ENCODE peak calls at places on chromosomes 3 and 15, in ten cellular contexts. One of them, this sample, is unnamed.

GRCh38 chr3:99663981-99664380 is 25.6 kb downstream of the COL8A1 start:
- DNase-seq in right cardiac atrium: no peak
- DNase-seq in NB4: no peak
- DNase-seq in HT1080: no peak
- DNase-seq in NCI-H460: no peak
- DNase-seq in non-pigmented ciliary epithelial cell: no peak
- DNase-seq in IMR-90: no peak
- DNase-seq in activated CD8-positive, alpha-beta memory T cell treated with anti-CD3 and anti-CD28 coated beads for 24 hours: no peak
- DNase-seq in dermis blood vessel endothelial cell: peak; percentile 55
- DNase-seq in mucosa of descending colon: no peak
- DNase-seq in this sample: no peak

GRCh38 chr15:40150163-40150925 is 10.5 kb upstream of the BUB1B start:
- DNase-seq in right cardiac atrium: no peak
- DNase-seq in NB4: peak; percentile 72
- DNase-seq in HT1080: peak; percentile 87
- DNase-seq in NCI-H460: no peak
- DNase-seq in non-pigmented ciliary epithelial cell: no peak
- DNase-seq in IMR-90: peak; percentile 48
- DNase-seq in activated CD8-positive, alpha-beta memory T cell treated with anti-CD3 and anti-CD28 coated beads for 24 hours: peak; percentile 54
- DNase-seq in dermis blood vessel endothelial cell: peak; percentile 76
- DNase-seq in mucosa of descending colon: no peak
- DNase-seq in this sample: no peak

GRCh38 chr3:150062492-150062891 is 91.8 kb upstream of the PFN2 start:
- DNase-seq in right cardiac atrium: no peak
- DNase-seq in NB4: no peak
- DNase-seq in HT1080: peak; percentile 61
- DNase-seq in NCI-H460: no peak
- DNase-seq in non-pigmented ciliary epithelial cell: no peak
- DNase-seq in IMR-90: peak; percentile 81
- DNase-seq in activated CD8-positive, alpha-beta memory T cell treated with anti-CD3 and anti-CD28 coated beads for 24 hours: no peak
- DNase-seq in dermis blood vessel endothelial cell: no peak
- DNase-seq in mucosa of descending colon: no peak
- DNase-seq in this sample: no peak

GRCh38 chr3:105960381-105960780 is 91.6 kb upstream of the CBLB start:
- DNase-seq in right cardiac atrium: no peak
- DNase-seq in NB4: no peak
- DNase-seq in HT1080: no peak
- DNase-seq in NCI-H460: no peak
- DNase-seq in non-pigmented ciliary epithelial cell: no peak
- DNase-seq in IMR-90: no peak
- DNase-seq in activated CD8-positive, alpha-beta memory T cell treated with anti-CD3 and anti-CD28 coated beads for 24 hours: no peak
- DNase-seq in dermis blood vessel endothelial cell: no peak
- DNase-seq in mucosa of descending colon: no peak
- DNase-seq in this sample: no peak

GRCh38 chr3:133843634-133844033 is 38.0 kb downstream of the SRPRB start:
- DNase-seq in right cardiac atrium: no peak
- DNase-seq in NB4: no peak
- DNase-seq in HT1080: peak; percentile 73
- DNase-seq in NCI-H460: no peak
- DNase-seq in non-pigmented ciliary epithelial cell: peak; percentile 26
- DNase-seq in IMR-90: peak; percentile 89
- DNase-seq in activated CD8-positive, alpha-beta memory T cell treated with anti-CD3 and anti-CD28 coated beads for 24 hours: no peak
- DNase-seq in dermis blood vessel endothelial cell: no peak
- DNase-seq in mucosa of descending colon: no peak
- DNase-seq in this sample: peak; percentile 50

GRCh38 chr3:43413676-43414368 is 127.5 kb downstream of the SNRK start:
- DNase-seq in right cardiac atrium: no peak
- DNase-seq in NB4: no peak
- DNase-seq in HT1080: no peak
- DNase-seq in NCI-H460: no peak
- DNase-seq in non-pigmented ciliary epithelial cell: no peak
- DNase-seq in IMR-90: no peak
- DNase-seq in activated CD8-positive, alpha-beta memory T cell treated with anti-CD3 and anti-CD28 coated beads for 24 hours: no peak
- DNase-seq in dermis blood vessel endothelial cell: peak; percentile 56
- DNase-seq in mucosa of descending colon: no peak
- DNase-seq in this sample: no peak

GRCh38 chr15:91099616-91100560 is at the start of gene SV2B:
- DNase-seq in right cardiac atrium: peak; percentile 27
- DNase-seq in NB4: peak; percentile 10
- DNase-seq in HT1080: peak; percentile 27
- DNase-seq in NCI-H460: no peak
- DNase-seq in non-pigmented ciliary epithelial cell: no peak
- DNase-seq in IMR-90: peak; percentile 42
- DNase-seq in activated CD8-positive, alpha-beta memory T cell treated with anti-CD3 and anti-CD28 coated beads for 24 hours: peak; percentile 72
- DNase-seq in dermis blood vessel endothelial cell: peak; percentile 20
- DNase-seq in mucosa of descending colon: no peak
- DNase-seq in this sample: peak; percentile 21

GRCh38 chr3:187947927-187948682 is 202.8 kb upstream of the BCL6 start:
- DNase-seq in right cardiac atrium: no peak
- DNase-seq in NB4: no peak
- DNase-seq in HT1080: no peak
- DNase-seq in NCI-H460: no peak
- DNase-seq in non-pigmented ciliary epithelial cell: no peak
- DNase-seq in IMR-90: no peak
- DNase-seq in activated CD8-positive, alpha-beta memory T cell treated with anti-CD3 and anti-CD28 coated beads for 24 hours: no peak
- DNase-seq in dermis blood vessel endothelial cell: no peak
- DNase-seq in mucosa of descending colon: no peak
- DNase-seq in this sample: no peak

GRCh38 chr3:100553618-100554372 is 55.6 kb upstream of the ADGRG7 start:
- DNase-seq in right cardiac atrium: no peak
- DNase-seq in NB4: no peak
- DNase-seq in HT1080: no peak
- DNase-seq in NCI-H460: no peak
- DNase-seq in non-pigmented ciliary epithelial cell: no peak
- DNase-seq in IMR-90: no peak
- DNase-seq in activated CD8-positive, alpha-beta memory T cell treated with anti-CD3 and anti-CD28 coated beads for 24 hours: no peak
- DNase-seq in dermis blood vessel endothelial cell: no peak
- DNase-seq in mucosa of descending colon: no peak
- DNase-seq in this sample: no peak

GRCh38 chr3:68148471-68148870 is 494.1 kb upstream of the SUCLG2 start:
- DNase-seq in right cardiac atrium: no peak
- DNase-seq in NB4: no peak
- DNase-seq in HT1080: no peak
- DNase-seq in NCI-H460: no peak
- DNase-seq in non-pigmented ciliary epithelial cell: no peak
- DNase-seq in IMR-90: no peak
- DNase-seq in activated CD8-positive, alpha-beta memory T cell treated with anti-CD3 and anti-CD28 coated beads for 24 hours: no peak
- DNase-seq in dermis blood vessel endothelial cell: no peak
- DNase-seq in mucosa of descending colon: no peak
- DNase-seq in this sample: no peak

GRCh38 chr3:72278349-72279067 is 493.6 kb upstream of the PROK2 start:
- DNase-seq in right cardiac atrium: no peak
- DNase-seq in NB4: no peak
- DNase-seq in HT1080: no peak
- DNase-seq in NCI-H460: no peak
- DNase-seq in non-pigmented ciliary epithelial cell: no peak
- DNase-seq in IMR-90: no peak
- DNase-seq in activated CD8-positive, alpha-beta memory T cell treated with anti-CD3 and anti-CD28 coated beads for 24 hours: no peak
- DNase-seq in dermis blood vessel endothelial cell: no peak
- DNase-seq in mucosa of descending colon: no peak
- DNase-seq in this sample: no peak

GRCh38 chr3:47996440-47996839 is 19.8 kb downstream of the MAP4 start:
- DNase-seq in right cardiac atrium: no peak
- DNase-seq in NB4: no peak
- DNase-seq in HT1080: no peak
- DNase-seq in NCI-H460: no peak
- DNase-seq in non-pigmented ciliary epithelial cell: no peak
- DNase-seq in IMR-90: no peak
- DNase-seq in activated CD8-positive, alpha-beta memory T cell treated with anti-CD3 and anti-CD28 coated beads for 24 hours: no peak
- DNase-seq in dermis blood vessel endothelial cell: no peak
- DNase-seq in mucosa of descending colon: no peak
- DNase-seq in this sample: no peak

GRCh38 chr3:25540187-25540765 is 112.2 kb downstream of the RARB start:
- DNase-seq in right cardiac atrium: no peak
- DNase-seq in NB4: no peak
- DNase-seq in HT1080: no peak
- DNase-seq in NCI-H460: no peak
- DNase-seq in non-pigmented ciliary epithelial cell: no peak
- DNase-seq in IMR-90: no peak
- DNase-seq in activated CD8-positive, alpha-beta memory T cell treated with anti-CD3 and anti-CD28 coated beads for 24 hours: no peak
- DNase-seq in dermis blood vessel endothelial cell: no peak
- DNase-seq in mucosa of descending colon: no peak
- DNase-seq in this sample: no peak

GRCh38 chr3:170488802-170489201 is 70.1 kb downstream of the CLDN11 start:
- DNase-seq in right cardiac atrium: no peak
- DNase-seq in NB4: no peak
- DNase-seq in HT1080: peak; percentile 21
- DNase-seq in NCI-H460: no peak
- DNase-seq in non-pigmented ciliary epithelial cell: no peak
- DNase-seq in IMR-90: peak; percentile 78
- DNase-seq in activated CD8-positive, alpha-beta memory T cell treated with anti-CD3 and anti-CD28 coated beads for 24 hours: no peak
- DNase-seq in dermis blood vessel endothelial cell: no peak
- DNase-seq in mucosa of descending colon: no peak
- DNase-seq in this sample: no peak

GRCh38 chr15:22850055-22850454 is 11.6 kb downstream of the NIPA2 start:
- DNase-seq in right cardiac atrium: no peak
- DNase-seq in NB4: no peak
- DNase-seq in HT1080: no peak
- DNase-seq in NCI-H460: no peak
- DNase-seq in non-pigmented ciliary epithelial cell: peak; percentile 26
- DNase-seq in IMR-90: peak; percentile 62
- DNase-seq in activated CD8-positive, alpha-beta memory T cell treated with anti-CD3 and anti-CD28 coated beads for 24 hours: no peak
- DNase-seq in dermis blood vessel endothelial cell: peak; percentile 42
- DNase-seq in mucosa of descending colon: no peak
- DNase-seq in this sample: no peak

GRCh38 chr3:155804298-155804697 is 1.8 kb downstream of the C3orf33 start:
- DNase-seq in right cardiac atrium: no peak
- DNase-seq in NB4: no peak
- DNase-seq in HT1080: no peak
- DNase-seq in NCI-H460: no peak
- DNase-seq in non-pigmented ciliary epithelial cell: no peak
- DNase-seq in IMR-90: no peak
- DNase-seq in activated CD8-positive, alpha-beta memory T cell treated with anti-CD3 and anti-CD28 coated beads for 24 hours: no peak
- DNase-seq in dermis blood vessel endothelial cell: no peak
- DNase-seq in mucosa of descending colon: no peak
- DNase-seq in this sample: no peak

GRCh38 chr15:27509014-27509413 is 538.0 kb downstream of the GABRG3 start:
- DNase-seq in right cardiac atrium: no peak
- DNase-seq in NB4: no peak
- DNase-seq in HT1080: no peak
- DNase-seq in NCI-H460: no peak
- DNase-seq in non-pigmented ciliary epithelial cell: no peak
- DNase-seq in IMR-90: no peak
- DNase-seq in activated CD8-positive, alpha-beta memory T cell treated with anti-CD3 and anti-CD28 coated beads for 24 hours: no peak
- DNase-seq in dermis blood vessel endothelial cell: no peak
- DNase-seq in mucosa of descending colon: no peak
- DNase-seq in this sample: no peak

GRCh38 chr15:51768018-51768417 is 16.6 kb downstream of the TMOD2 start:
- DNase-seq in right cardiac atrium: no peak
- DNase-seq in NB4: peak; percentile 31
- DNase-seq in HT1080: no peak
- DNase-seq in NCI-H460: no peak
- DNase-seq in non-pigmented ciliary epithelial cell: no peak
- DNase-seq in IMR-90: no peak
- DNase-seq in activated CD8-positive, alpha-beta memory T cell treated with anti-CD3 and anti-CD28 coated beads for 24 hours: peak; percentile 68
- DNase-seq in dermis blood vessel endothelial cell: peak; percentile 32
- DNase-seq in mucosa of descending colon: no peak
- DNase-seq in this sample: no peak

GRCh38 chr15:43093026-43093425 is 12.8 kb downstream of the UBR1 start:
- DNase-seq in right cardiac atrium: no peak
- DNase-seq in NB4: peak; percentile 58
- DNase-seq in HT1080: no peak
- DNase-seq in NCI-H460: no peak
- DNase-seq in non-pigmented ciliary epithelial cell: no peak
- DNase-seq in IMR-90: peak; percentile 85
- DNase-seq in activated CD8-positive, alpha-beta memory T cell treated with anti-CD3 and anti-CD28 coated beads for 24 hours: no peak
- DNase-seq in dermis blood vessel endothelial cell: peak; percentile 2
- DNase-seq in mucosa of descending colon: no peak
- DNase-seq in this sample: no peak

GRCh38 chr3:160486459-160486869 is 36.9 kb upstream of the TRIM59 start:
- DNase-seq in right cardiac atrium: no peak
- DNase-seq in NB4: peak; percentile 56
- DNase-seq in HT1080: no peak
- DNase-seq in NCI-H460: peak; percentile 23
- DNase-seq in non-pigmented ciliary epithelial cell: no peak
- DNase-seq in IMR-90: peak; percentile 71
- DNase-seq in activated CD8-positive, alpha-beta memory T cell treated with anti-CD3 and anti-CD28 coated beads for 24 hours: no peak
- DNase-seq in dermis blood vessel endothelial cell: peak; percentile 60
- DNase-seq in mucosa of descending colon: no peak
- DNase-seq in this sample: no peak

GRCh38 chr3:52715714-52716305 is 9.9 kb downstream of the SPCS1 start:
- DNase-seq in right cardiac atrium: no peak
- DNase-seq in NB4: peak; percentile 58
- DNase-seq in HT1080: no peak
- DNase-seq in NCI-H460: no peak
- DNase-seq in non-pigmented ciliary epithelial cell: no peak
- DNase-seq in IMR-90: no peak
- DNase-seq in activated CD8-positive, alpha-beta memory T cell treated with anti-CD3 and anti-CD28 coated beads for 24 hours: no peak
- DNase-seq in dermis blood vessel endothelial cell: no peak
- DNase-seq in mucosa of descending colon: no peak
- DNase-seq in this sample: no peak

GRCh38 chr3:122793568-122794416 is at the start of gene HSPBAP1:
- DNase-seq in right cardiac atrium: peak; percentile 95
- DNase-seq in NB4: peak; percentile 93
- DNase-seq in HT1080: peak; percentile 96
- DNase-seq in NCI-H460: peak; percentile 79
- DNase-seq in non-pigmented ciliary epithelial cell: peak; percentile 73
- DNase-seq in IMR-90: peak; percentile 91
- DNase-seq in activated CD8-positive, alpha-beta memory T cell treated with anti-CD3 and anti-CD28 coated beads for 24 hours: peak; percentile 95
- DNase-seq in dermis blood vessel endothelial cell: peak; percentile 94
- DNase-seq in mucosa of descending colon: peak; percentile 97
- DNase-seq in this sample: peak; percentile 80

GRCh38 chr15:48871536-48871935 is 6.4 kb upstream of the EID1 start:
- DNase-seq in right cardiac atrium: no peak
- DNase-seq in NB4: no peak
- DNase-seq in HT1080: no peak
- DNase-seq in NCI-H460: no peak
- DNase-seq in non-pigmented ciliary epithelial cell: no peak
- DNase-seq in IMR-90: peak; percentile 20
- DNase-seq in activated CD8-positive, alpha-beta memory T cell treated with anti-CD3 and anti-CD28 coated beads for 24 hours: no peak
- DNase-seq in dermis blood vessel endothelial cell: no peak
- DNase-seq in mucosa of descending colon: no peak
- DNase-seq in this sample: no peak

GRCh38 chr3:56347219-56347871 is 120.9 kb downstream of the ERC2 start:
- DNase-seq in right cardiac atrium: peak; percentile 11
- DNase-seq in NB4: peak; percentile 63
- DNase-seq in HT1080: peak; percentile 52
- DNase-seq in NCI-H460: no peak
- DNase-seq in non-pigmented ciliary epithelial cell: no peak
- DNase-seq in IMR-90: no peak
- DNase-seq in activated CD8-positive, alpha-beta memory T cell treated with anti-CD3 and anti-CD28 coated beads for 24 hours: no peak
- DNase-seq in dermis blood vessel endothelial cell: no peak
- DNase-seq in mucosa of descending colon: no peak
- DNase-seq in this sample: peak; percentile 37

This sample was measured in K562.